ENCODE peak calls at places on chromosomes 12 and 14, in six cellular contexts. I is kidney tubule cell; X is thoracic aorta; B is ACHN; A is CD4-positive, alpha-beta T cell; L is PC-3. M is an unnamed sample.

GRCh38 chr12:84919271-84919670 is 6.7 kb upstream of the SLC6A15 start:
- DNase-seq in I (peak), X (no peak), B (no peak), A (no peak), L (peak), M (no peak)

GRCh38 chr14:56081139-56081538 is 37.1 kb upstream of the PELI2 start:
- DNase-seq in I (no peak), X (no peak), B (no peak), A (no peak), L (no peak), M (no peak)

GRCh38 chr12:47949441-47950341 is 13.7 kb upstream of the TMEM106C start:
- DNase-seq in I (peak), X (peak), B (peak), A (peak), L (peak), M (no peak)

GRCh38 chr12:88578274-88578673 is 2.0 kb downstream of the KITLG start:
- DNase-seq in I (peak), X (no peak), B (peak), A (no peak), L (peak), M (no peak)

GRCh38 chr12:28191690-28192089 is 1.4 kb downstream of the CCDC91 start:
- DNase-seq in I (peak), X (no peak), B (peak), A (peak), L (no peak), M (no peak)

GRCh38 chr12:26369588-26369987 is 174.2 kb downstream of the SSPN start:
- DNase-seq in I (peak), X (no peak), B (peak), A (no peak), L (peak), M (no peak)

GRCh38 chr14:37594916-37595808 is at the start of the genes FOXA1 and TTC6:
- DNase-seq in I (peak), X (no peak), B (peak), A (no peak), L (peak), M (no peak)

GRCh38 chr12:41479431-41479830 is 291.3 kb downstream of the PDZRN4 start:
- DNase-seq in I (no peak), X (no peak), B (no peak), A (no peak), L (no peak), M (no peak)

GRCh38 chr14:22689186-22689585 is 45.0 kb upstream of the OR6J1 start:
- DNase-seq in I (peak), X (no peak), B (peak), A (no peak), L (peak), M (no peak)

GRCh38 chr14:106694638-106695393 is 1168.4 kb downstream of the TMEM121 start:
- DNase-seq in I (peak), X (no peak), B (peak), A (peak), L (no peak), M (peak)

GRCh38 chr12:20883288-20883687 is 72.8 kb downstream of the SLCO1B3 start:
- DNase-seq in I (no peak), X (peak), B (no peak), A (no peak), L (peak), M (no peak)

GRCh38 chr12:120121766-120122293 is 5.3 kb upstream of the RAB35 start:
- DNase-seq in I (no peak), X (no peak), B (no peak), A (no peak), L (no peak), M (no peak)

GRCh38 chr14:74275265-74275841 is 27.4 kb downstream of the ABCD4 start:
- DNase-seq in I (peak), X (no peak), B (no peak), A (no peak), L (peak), M (no peak)

GRCh38 chr12:117980621-117981020 is 11.8 kb upstream of the KSR2 start:
- DNase-seq in I (no peak), X (no peak), B (no peak), A (no peak), L (no peak), M (no peak)

GRCh38 chr12:118743896-118744700 is 237.2 kb upstream of the SRRM4 start:
- DNase-seq in I (no peak), X (no peak), B (no peak), A (no peak), L (no peak), M (no peak)

GRCh38 chr14:103033744-103034143 is 23.6 kb downstream of the CDC42BPB start:
- DNase-seq in I (no peak), X (no peak), B (no peak), A (no peak), L (peak), M (no peak)

GRCh38 chr12:11814362-11814761 is 164.9 kb downstream of the ETV6 start:
- DNase-seq in I (peak), X (no peak), B (peak), A (no peak), L (peak), M (no peak)

GRCh38 chr14:101009531-101009930 is 106.0 kb upstream of the RTL1 start:
- DNase-seq in I (no peak), X (no peak), B (no peak), A (no peak), L (no peak), M (no peak)

GRCh38 chr12:76670776-76671175 is 93.1 kb upstream of the ZDHHC17 start:
- DNase-seq in I (peak), X (no peak), B (peak), A (no peak), L (peak), M (no peak)

GRCh38 chr12:47270782-47271664 is 191.3 kb upstream of the AMIGO2 start:
- DNase-seq in I (peak), X (no peak), B (peak), A (no peak), L (peak), M (no peak)

GRCh38 chr12:98002887-98003493 is 512.4 kb upstream of the TMPO start:
- DNase-seq in I (peak), X (no peak), B (peak), A (no peak), L (peak), M (no peak)

GRCh38 chr14:76868453-76869170 is 42.4 kb downstream of the LRRC74A start:
- DNase-seq in I (no peak), X (no peak), B (no peak), A (no peak), L (no peak), M (no peak)

GRCh38 chr12:112528521-112528920 is 109.8 kb downstream of the PTPN11 start:
- DNase-seq in I (no peak), X (no peak), B (no peak), A (no peak), L (no peak), M (no peak)

GRCh38 chr12:121638298-121639202 is 12.2 kb downstream of the ORAI1 start:
- DNase-seq in I (no peak), X (no peak), B (no peak), A (no peak), L (no peak), M (no peak)

GRCh38 chr12:132427999-132428871 is 61.7 kb upstream of the FBRSL1 start:
- DNase-seq in I (no peak), X (no peak), B (no peak), A (no peak), L (no peak), M (no peak)

GRCh38 chr12:7136071-7136470 is 5.9 kb downstream of the CLSTN3 start:
- DNase-seq in I (no peak), X (no peak), B (no peak), A (no peak), L (no peak), M (no peak)

GRCh38 chr12:130633771-130634170 is 82.3 kb downstream of the RIMBP2 start:
- DNase-seq in I (peak), X (no peak), B (no peak), A (no peak), L (peak), M (no peak)

GRCh38 chr12:40672650-40673319 is 19.5 kb upstream of the CNTN1 start:
- DNase-seq in I (no peak), X (no peak), B (no peak), A (no peak), L (no peak), M (no peak)

GRCh38 chr12:75908961-75909699 is 122.4 kb downstream of the PHLDA1 start:
- DNase-seq in I (no peak), X (peak), B (no peak), A (no peak), L (peak), M (no peak)

M was measured in activated gamma-delta T cell treated with anti-CD3 and anti-CD28 coated beads, Interleukin-2, amount 50 U/mL, for 16 hours.